ENCODE peak calls at places on chromosomes 16 and 17, in eight cellular contexts. I, V, N, B, H, S, Z and T are unnamed samples.

GRCh38 chr16:83689385-83689831 is 118.4 kb upstream of the HSBP1 start:
- DNase-seq in I (no peak), V (no peak), N (peak), B (no peak), H (no peak), S (no peak), Z (peak), T (peak)

GRCh38 chr17:19017804-19018599 is 13.4 kb upstream of the FAM83G start:
- DNase-seq in I (no peak), V (no peak), N (no peak), B (no peak), H (no peak), S (no peak), Z (no peak), T (no peak)

GRCh38 chr16:685967-686366 is 1.8 kb upstream of the JMJD8 start:
- DNase-seq in I (peak), V (no peak), N (peak), B (no peak), H (peak), S (peak), Z (peak), T (no peak)

GRCh38 chr17:55731586-55732250 is 9.1 kb upstream of the TMEM100 start:
- DNase-seq in I (no peak), V (no peak), N (no peak), B (no peak), H (no peak), S (peak), Z (no peak), T (no peak)

GRCh38 chr16:24853830-24854229 is 8.1 kb downstream of the SLC5A11 start:
- DNase-seq in I (no peak), V (no peak), N (peak), B (no peak), H (peak), S (no peak), Z (peak), T (peak)

GRCh38 chr16:67563708-67564468 is 1.6 kb downstream of the CTCF start:
- DNase-seq in I (peak), V (no peak), N (peak), B (no peak), H (peak), S (no peak), Z (peak), T (peak)

GRCh38 chr17:35082073-35082657 is 18.7 kb upstream of the RFFL start:
- DNase-seq in I (peak), V (peak), N (peak), B (no peak), H (peak), S (no peak), Z (no peak), T (peak)

GRCh38 chr17:69593716-69594115 is 179.2 kb downstream of the MAP2K6 start:
- DNase-seq in I (no peak), V (no peak), N (no peak), B (no peak), H (no peak), S (no peak), Z (no peak), T (no peak)

GRCh38 chr17:14781123-14781522 is 480.2 kb downstream of the HS3ST3B1 start:
- DNase-seq in I (no peak), V (no peak), N (no peak), B (no peak), H (no peak), S (no peak), Z (no peak), T (no peak)

GRCh38 chr16:68369697-68370096 is 58.9 kb downstream of the PRMT7 start:
- DNase-seq in I (no peak), V (no peak), N (no peak), B (no peak), H (no peak), S (no peak), Z (no peak), T (no peak)

GRCh38 chr17:70172921-70173320 is 3.6 kb downstream of the KCNJ2 start:
- DNase-seq in I (no peak), V (no peak), N (peak), B (no peak), H (peak), S (no peak), Z (no peak), T (peak)

GRCh38 chr17:37479025-37479424 is 10.7 kb upstream of the DUSP14 start:
- DNase-seq in I (no peak), V (no peak), N (no peak), B (no peak), H (no peak), S (no peak), Z (no peak), T (no peak)

GRCh38 chr17:43803758-43804157 is 23.5 kb downstream of the CFAP97D1 start:
- DNase-seq in I (no peak), V (no peak), N (peak), B (no peak), H (no peak), S (peak), Z (no peak), T (peak)

GRCh38 chr16:17768257-17768656 is 297.5 kb upstream of the XYLT1 start:
- DNase-seq in I (no peak), V (no peak), N (peak), B (no peak), H (no peak), S (no peak), Z (no peak), T (peak)

GRCh38 chr17:55341432-55341831 is 76.7 kb downstream of the HLF start:
- DNase-seq in I (no peak), V (no peak), N (peak), B (no peak), H (no peak), S (no peak), Z (no peak), T (peak)

GRCh38 chr17:49482144-49482817 is 12.8 kb upstream of the NGFR start:
- DNase-seq in I (no peak), V (no peak), N (no peak), B (no peak), H (peak), S (no peak), Z (no peak), T (no peak)

GRCh38 chr16:84648595-84649510 is 542 bp downstream of the KLHL36 start:
- DNase-seq in I (peak), V (no peak), N (no peak), B (no peak), H (peak), S (no peak), Z (peak), T (no peak)

GRCh38 chr16:47285001-47285400 is 141.3 kb upstream of the NETO2 start:
- DNase-seq in I (no peak), V (no peak), N (no peak), B (no peak), H (no peak), S (no peak), Z (no peak), T (no peak)

GRCh38 chr17:72822358-72823023 is 270.0 kb downstream of the SLC39A11 start:
- DNase-seq in I (peak), V (peak), N (no peak), B (no peak), H (peak), S (no peak), Z (peak), T (no peak)

GRCh38 chr17:66485272-66485947 is 183.0 kb downstream of the PRKCA start:
- DNase-seq in I (no peak), V (no peak), N (no peak), B (no peak), H (no peak), S (no peak), Z (no peak), T (no peak)

GRCh38 chr17:2563061-2563460 is 30.4 kb upstream of the PAFAH1B1 start:
- DNase-seq in I (no peak), V (no peak), N (no peak), B (no peak), H (no peak), S (no peak), Z (no peak), T (no peak)

GRCh38 chr17:78637146-78637545 is 60.0 kb upstream of the DNAH17 start:
- DNase-seq in I (no peak), V (no peak), N (no peak), B (no peak), H (no peak), S (no peak), Z (no peak), T (no peak)

GRCh38 chr16:5865231-5865630 is 767.6 kb upstream of the EEF2KMT start:
- DNase-seq in I (no peak), V (no peak), N (peak), B (no peak), H (no peak), S (no peak), Z (no peak), T (peak)

GRCh38 chr16:79969458-79969857 is 368.9 kb upstream of the MAF start:
- DNase-seq in I (no peak), V (no peak), N (no peak), B (no peak), H (no peak), S (no peak), Z (no peak), T (no peak)

GRCh38 chr16:11128211-11129123 is 127.5 kb downstream of the SOCS1 start:
- DNase-seq in I (no peak), V (no peak), N (peak), B (no peak), H (no peak), S (peak), Z (peak), T (peak)

GRCh38 chr17:62907961-62908360 is 58.1 kb upstream of the TANC2 start:
- DNase-seq in I (peak), V (no peak), N (no peak), B (no peak), H (no peak), S (no peak), Z (no peak), T (no peak)

GRCh38 chr17:82525712-82526111 is 6.2 kb downstream of the FOXK2 start:
- DNase-seq in I (no peak), V (no peak), N (no peak), B (no peak), H (no peak), S (no peak), Z (no peak), T (no peak)

GRCh38 chr17:82528484-82529265 is 9.1 kb downstream of the FOXK2 start:
- DNase-seq in I (peak), V (peak), N (peak), B (no peak), H (peak), S (peak), Z (peak), T (peak)

GRCh38 chr17:82520041-82520910 is 744 bp downstream of the FOXK2 start:
- DNase-seq in I (no peak), V (no peak), N (peak), B (no peak), H (peak), S (no peak), Z (peak), T (peak)

GRCh38 chr17:82527893-82528292 is 8.4 kb downstream of the FOXK2 start:
- DNase-seq in I (no peak), V (no peak), N (peak), B (no peak), H (no peak), S (no peak), Z (no peak), T (peak)

DNA sequence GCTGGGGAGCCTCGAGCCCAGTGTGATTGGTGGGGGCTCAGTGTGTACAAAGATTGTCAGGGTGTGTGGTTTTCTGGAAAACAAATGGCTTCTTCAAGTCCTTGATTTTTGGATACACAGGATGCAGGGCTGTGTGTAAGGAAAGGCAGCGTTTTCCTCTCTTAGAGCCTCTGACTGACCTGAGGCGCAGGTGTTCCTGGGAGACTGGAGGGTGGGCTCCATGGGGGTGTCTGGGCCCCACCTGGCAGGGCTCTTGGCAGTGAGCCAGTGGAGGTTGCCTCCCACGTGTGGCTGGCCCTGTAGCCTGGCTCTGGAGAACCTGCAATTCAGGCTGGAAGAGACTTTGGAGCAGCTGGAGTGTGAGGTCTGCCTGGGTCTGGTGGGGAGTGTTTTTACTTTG is 5.0 kb downstream of the FOXK2 start:
- DNase-seq in I (no peak), V (no peak), N (no peak), B (no peak), H (no peak), S (no peak), Z (peak), T (no peak)
- H2AFZ ChIP-seq in I (no peak), V (no peak), N (no peak), B (no peak), H (no peak), S (no peak), Z (no peak), T (no peak)

GRCh38 chr17:74383140-74383539 is 15.8 kb downstream of the GPR142 start:
- DNase-seq in I (no peak), V (no peak), N (no peak), B (no peak), H (no peak), S (no peak), Z (no peak), T (no peak)

GRCh38 chr17:74380086-74380958 is 13.0 kb downstream of the GPR142 start:
- DNase-seq in I (peak), V (peak), N (no peak), B (no peak), H (peak), S (peak), Z (peak), T (no peak)

GRCh38 chr17:74374786-74375185 is 7.5 kb downstream of the GPR142 start:
- DNase-seq in I (no peak), V (no peak), N (no peak), B (no peak), H (no peak), S (no peak), Z (no peak), T (no peak)

GRCh38 chr17:74380959-74381808 is 13.9 kb downstream of the GPR142 start:
- DNase-seq in I (no peak), V (no peak), N (no peak), B (no peak), H (no peak), S (no peak), Z (no peak), T (no peak)

GRCh38 chr17:74379495-74380085 is 12.3 kb downstream of the GPR142 start:
- DNase-seq in I (peak), V (peak), N (peak), B (peak), H (peak), S (peak), Z (peak), T (peak)
- H2AFZ ChIP-seq in I (no peak), V (peak), N (no peak), B (peak), H (peak), S (no peak), Z (no peak), T (peak)

DNA sequence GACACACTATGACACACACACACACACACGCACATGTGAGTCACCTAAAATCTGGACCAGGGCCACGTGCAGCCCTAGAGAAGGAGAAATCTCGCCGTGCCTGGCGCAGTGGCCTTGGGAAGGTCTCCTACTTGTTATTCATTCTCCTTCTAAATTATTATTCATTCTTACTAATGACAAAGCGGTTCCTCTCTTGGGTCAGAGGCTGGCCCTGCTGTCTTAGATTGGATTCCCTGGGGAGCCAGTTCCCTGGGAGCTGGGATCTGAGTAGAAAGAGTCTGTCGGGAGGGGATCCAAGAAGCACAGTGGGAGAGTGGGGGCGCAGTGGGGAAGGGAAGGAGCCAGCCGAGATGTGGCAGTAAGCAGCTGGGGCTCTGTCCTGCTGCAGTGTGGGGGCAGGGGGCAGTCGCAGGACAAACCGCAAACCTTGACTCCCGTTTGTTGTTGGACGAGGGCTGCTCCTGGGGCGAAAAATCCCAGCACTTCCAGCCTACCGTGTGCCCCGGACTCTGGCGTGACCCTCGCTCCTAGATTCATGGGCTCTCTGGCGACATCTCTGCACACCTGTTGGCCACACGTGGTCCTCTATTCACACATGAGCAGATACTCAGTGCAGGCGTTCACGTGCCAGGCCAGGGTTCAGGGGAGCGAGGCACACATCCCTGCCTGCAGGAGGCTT is 18.7 kb upstream of the JPH3 start:
- DNase-seq in I (no peak), V (no peak), N (peak), B (no peak), H (no peak), S (no peak), Z (no peak), T (peak)
- H2AFZ ChIP-seq in I (no peak), V (no peak), N (no peak), B (no peak), H (no peak), S (no peak), Z (no peak), T (no peak)

GRCh38 chr16:13234999-13235398 is 333.6 kb downstream of the SHISA9 start:
- DNase-seq in I (no peak), V (no peak), N (no peak), B (no peak), H (no peak), S (no peak), Z (no peak), T (no peak)

GRCh38 chr16:13229039-13229438 is 327.6 kb downstream of the SHISA9 start:
- DNase-seq in I (no peak), V (no peak), N (no peak), B (no peak), H (no peak), S (no peak), Z (no peak), T (no peak)

GRCh38 chr16:13236308-13236707 is 334.9 kb downstream of the SHISA9 start:
- DNase-seq in I (no peak), V (no peak), N (no peak), B (no peak), H (no peak), S (no peak), Z (no peak), T (no peak)

DNA sequence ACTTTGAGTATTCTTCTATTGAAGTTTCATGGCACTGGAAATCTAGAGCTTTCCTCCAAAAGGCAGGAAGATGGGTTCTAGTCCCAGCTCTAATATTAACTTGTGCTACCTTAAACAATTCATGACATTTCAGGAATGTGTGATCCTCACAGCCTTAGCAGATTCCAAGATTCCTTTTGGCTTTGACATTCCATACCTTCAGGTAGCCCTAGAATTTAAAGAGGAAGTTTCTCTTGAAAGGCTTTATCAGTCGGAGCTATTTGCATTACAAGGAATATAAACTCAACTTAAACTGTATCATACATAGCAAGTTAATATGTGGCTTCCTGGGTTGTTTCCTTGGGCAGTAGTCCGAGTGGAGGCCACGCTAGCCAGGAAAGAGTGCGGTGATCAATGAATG is 330.0 kb downstream of the SHISA9 start:
- DNase-seq in I (no peak), V (no peak), N (peak), B (no peak), H (no peak), S (no peak), Z (no peak), T (no peak)
- H2AFZ ChIP-seq in I (no peak), V (no peak), N (no peak), B (no peak), H (no peak), S (no peak), Z (no peak), T (no peak)

DNA sequence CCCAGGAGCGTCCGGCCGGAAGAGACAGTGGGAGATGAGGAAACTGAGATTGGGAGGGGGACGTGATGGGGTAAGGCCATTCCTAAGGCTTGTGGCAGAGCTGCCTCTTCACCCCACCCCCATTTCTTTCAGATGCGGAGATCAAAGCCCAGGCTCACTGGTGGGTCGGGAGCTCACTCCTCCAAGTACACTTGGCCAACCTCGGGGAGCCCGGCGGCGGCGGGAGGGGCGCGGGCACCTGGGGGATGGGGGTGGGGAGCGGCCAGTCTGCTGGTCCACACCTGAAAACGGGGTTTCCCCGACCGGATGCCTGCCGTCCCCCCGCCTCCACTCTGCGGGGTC is 17.7 kb upstream of the CBX8 start:
- DNase-seq in I (no peak), V (no peak), N (no peak), B (no peak), H (no peak), S (peak), Z (no peak), T (no peak)
- H2AFZ ChIP-seq in I (peak), V (no peak), N (no peak), B (no peak), H (peak), S (no peak), Z (peak), T (no peak)

GRCh38 chr17:42780816-42781638 is 617 bp downstream of the WNK4 start:
- DNase-seq in I (no peak), V (no peak), N (no peak), B (no peak), H (no peak), S (peak), Z (no peak), T (no peak)
- H2AFZ ChIP-seq in I (no peak), V (no peak), N (peak), B (no peak), H (peak), S (no peak), Z (peak), T (no peak)

DNA sequence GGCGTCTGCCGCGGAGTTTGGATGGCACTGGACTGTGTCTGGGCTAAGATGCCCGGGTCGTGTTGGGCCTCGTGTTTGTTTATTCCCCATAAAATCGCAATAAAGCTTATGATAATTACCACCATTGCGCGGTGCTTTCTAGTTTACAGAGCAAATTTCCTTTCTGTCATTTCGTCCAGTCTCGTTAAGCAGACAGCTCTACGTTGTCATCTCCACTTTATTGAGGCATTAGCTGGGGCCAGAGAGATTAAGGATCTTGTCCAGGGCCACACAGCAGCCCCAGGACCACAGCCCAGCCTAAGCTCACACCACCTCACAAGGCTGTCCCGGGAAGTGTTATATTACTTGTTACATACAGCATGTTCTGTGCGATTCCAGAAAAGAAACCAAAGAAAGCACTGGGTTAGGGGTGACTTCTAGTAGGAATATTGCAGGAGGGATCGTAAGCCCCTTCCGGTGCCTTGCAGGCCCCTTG is 6.4 kb downstream of the NOS2 start:
- DNase-seq in I (no peak), V (no peak), N (no peak), B (no peak), H (no peak), S (no peak), Z (no peak), T (no peak)
- H2AFZ ChIP-seq in I (no peak), V (no peak), N (no peak), B (peak), H (no peak), S (no peak), Z (no peak), T (peak)